ENCODE peak calls at places on chromosomes 3 and 15, in four cellular contexts. One of them, this sample, is unnamed.

GRCh38 chr15:82139823-82140268 is 94.0 kb upstream of the MEX3B start:
- DNase-seq in heart left ventricle: no peak
- DNase-seq in stimulated activated CD4-positive, alpha-beta T cell treated with anti-CD3 and anti-CD28 coated beads, Interleukin-2, amount 100 ng/mL, for 48 hours: no peak
- DNase-seq in stimulated activated CD8-positive, alpha-beta memory T cell treated with anti-CD3 and anti-CD28 coated beads, Interleukin-15, amount 100 ng/mL, for 48 hours: no peak
- DNase-seq in this sample: no peak

GRCh38 chr15:40498418-40498817 is 27.6 kb downstream of the CHST14 start:
- DNase-seq in stimulated activated CD4-positive, alpha-beta T cell treated with anti-CD3 and anti-CD28 coated beads, Interleukin-2, amount 100 ng/mL, for 48 hours: no peak
- DNase-seq in heart left ventricle: no peak
- DNase-seq in stimulated activated CD8-positive, alpha-beta memory T cell treated with anti-CD3 and anti-CD28 coated beads, Interleukin-15, amount 100 ng/mL, for 48 hours: no peak
- DNase-seq in this sample: no peak

GRCh38 chr15:39869251-39869650 is 50.8 kb downstream of the GPR176 start:
- DNase-seq in stimulated activated CD8-positive, alpha-beta memory T cell treated with anti-CD3 and anti-CD28 coated beads, Interleukin-15, amount 100 ng/mL, for 48 hours: no peak
- DNase-seq in stimulated activated CD4-positive, alpha-beta T cell treated with anti-CD3 and anti-CD28 coated beads, Interleukin-2, amount 100 ng/mL, for 48 hours: no peak
- DNase-seq in heart left ventricle: no peak
- DNase-seq in this sample: no peak

GRCh38 chr15:45573961-45574629 is 13.1 kb upstream of the BLOC1S6 start:
- DNase-seq in stimulated activated CD4-positive, alpha-beta T cell treated with anti-CD3 and anti-CD28 coated beads, Interleukin-2, amount 100 ng/mL, for 48 hours: no peak
- DNase-seq in heart left ventricle: no peak
- DNase-seq in stimulated activated CD8-positive, alpha-beta memory T cell treated with anti-CD3 and anti-CD28 coated beads, Interleukin-15, amount 100 ng/mL, for 48 hours: peak
- DNase-seq in this sample: no peak

GRCh38 chr3:58236527-58237237 is 910 bp upstream of the ABHD6 start:
- DNase-seq in stimulated activated CD8-positive, alpha-beta memory T cell treated with anti-CD3 and anti-CD28 coated beads, Interleukin-15, amount 100 ng/mL, for 48 hours: no peak
- DNase-seq in heart left ventricle: no peak
- DNase-seq in stimulated activated CD4-positive, alpha-beta T cell treated with anti-CD3 and anti-CD28 coated beads, Interleukin-2, amount 100 ng/mL, for 48 hours: no peak
- DNase-seq in this sample: no peak

GRCh38 chr3:8637348-8637747 is 7.2 kb downstream of the SSUH2 start:
- DNase-seq in heart left ventricle: no peak
- DNase-seq in stimulated activated CD8-positive, alpha-beta memory T cell treated with anti-CD3 and anti-CD28 coated beads, Interleukin-15, amount 100 ng/mL, for 48 hours: no peak
- DNase-seq in stimulated activated CD4-positive, alpha-beta T cell treated with anti-CD3 and anti-CD28 coated beads, Interleukin-2, amount 100 ng/mL, for 48 hours: no peak
- DNase-seq in this sample: no peak

GRCh38 chr3:54853573-54854404 is 74.1 kb downstream of the LRTM1 start:
- DNase-seq in stimulated activated CD8-positive, alpha-beta memory T cell treated with anti-CD3 and anti-CD28 coated beads, Interleukin-15, amount 100 ng/mL, for 48 hours: peak
- DNase-seq in stimulated activated CD4-positive, alpha-beta T cell treated with anti-CD3 and anti-CD28 coated beads, Interleukin-2, amount 100 ng/mL, for 48 hours: peak
- DNase-seq in heart left ventricle: peak
- DNase-seq in this sample: no peak

GRCh38 chr3:138256022-138256421 is 68.9 kb downstream of the ARMC8 start:
- DNase-seq in stimulated activated CD4-positive, alpha-beta T cell treated with anti-CD3 and anti-CD28 coated beads, Interleukin-2, amount 100 ng/mL, for 48 hours: no peak
- DNase-seq in stimulated activated CD8-positive, alpha-beta memory T cell treated with anti-CD3 and anti-CD28 coated beads, Interleukin-15, amount 100 ng/mL, for 48 hours: no peak
- DNase-seq in heart left ventricle: no peak
- DNase-seq in this sample: no peak

GRCh38 chr3:136792931-136793330 is 26.0 kb upstream of the SLC35G2 start:
- DNase-seq in heart left ventricle: no peak
- DNase-seq in stimulated activated CD4-positive, alpha-beta T cell treated with anti-CD3 and anti-CD28 coated beads, Interleukin-2, amount 100 ng/mL, for 48 hours: no peak
- DNase-seq in stimulated activated CD8-positive, alpha-beta memory T cell treated with anti-CD3 and anti-CD28 coated beads, Interleukin-15, amount 100 ng/mL, for 48 hours: no peak
- DNase-seq in this sample: no peak

GRCh38 chr15:39427705-39428104 is 153.2 kb upstream of the THBS1 start:
- DNase-seq in stimulated activated CD4-positive, alpha-beta T cell treated with anti-CD3 and anti-CD28 coated beads, Interleukin-2, amount 100 ng/mL, for 48 hours: no peak
- DNase-seq in stimulated activated CD8-positive, alpha-beta memory T cell treated with anti-CD3 and anti-CD28 coated beads, Interleukin-15, amount 100 ng/mL, for 48 hours: no peak
- DNase-seq in heart left ventricle: peak
- DNase-seq in this sample: no peak

GRCh38 chr3:196901768-196902167 is 34.0 kb downstream of the SENP5 start:
- DNase-seq in stimulated activated CD8-positive, alpha-beta memory T cell treated with anti-CD3 and anti-CD28 coated beads, Interleukin-15, amount 100 ng/mL, for 48 hours: no peak
- DNase-seq in heart left ventricle: no peak
- DNase-seq in stimulated activated CD4-positive, alpha-beta T cell treated with anti-CD3 and anti-CD28 coated beads, Interleukin-2, amount 100 ng/mL, for 48 hours: no peak
- DNase-seq in this sample: no peak

GRCh38 chr3:36511761-36512496 is 131.6 kb downstream of the STAC start:
- DNase-seq in stimulated activated CD8-positive, alpha-beta memory T cell treated with anti-CD3 and anti-CD28 coated beads, Interleukin-15, amount 100 ng/mL, for 48 hours: no peak
- DNase-seq in stimulated activated CD4-positive, alpha-beta T cell treated with anti-CD3 and anti-CD28 coated beads, Interleukin-2, amount 100 ng/mL, for 48 hours: no peak
- DNase-seq in heart left ventricle: no peak
- DNase-seq in this sample: no peak

GRCh38 chr15:60299452-60300047 is 98.2 kb downstream of the ANXA2 start:
- DNase-seq in stimulated activated CD4-positive, alpha-beta T cell treated with anti-CD3 and anti-CD28 coated beads, Interleukin-2, amount 100 ng/mL, for 48 hours: no peak
- DNase-seq in stimulated activated CD8-positive, alpha-beta memory T cell treated with anti-CD3 and anti-CD28 coated beads, Interleukin-15, amount 100 ng/mL, for 48 hours: no peak
- DNase-seq in heart left ventricle: peak
- DNase-seq in this sample: no peak

GRCh38 chr15:99909914-99910313 is 176.7 kb upstream of the LYSMD4 start:
- DNase-seq in stimulated activated CD4-positive, alpha-beta T cell treated with anti-CD3 and anti-CD28 coated beads, Interleukin-2, amount 100 ng/mL, for 48 hours: no peak
- DNase-seq in heart left ventricle: no peak
- DNase-seq in stimulated activated CD8-positive, alpha-beta memory T cell treated with anti-CD3 and anti-CD28 coated beads, Interleukin-15, amount 100 ng/mL, for 48 hours: no peak
- DNase-seq in this sample: no peak

GRCh38 chr3:188085596-188086560 is 68.1 kb upstream of the LPP start:
- DNase-seq in stimulated activated CD8-positive, alpha-beta memory T cell treated with anti-CD3 and anti-CD28 coated beads, Interleukin-15, amount 100 ng/mL, for 48 hours: no peak
- DNase-seq in stimulated activated CD4-positive, alpha-beta T cell treated with anti-CD3 and anti-CD28 coated beads, Interleukin-2, amount 100 ng/mL, for 48 hours: no peak
- DNase-seq in heart left ventricle: no peak
- DNase-seq in this sample: no peak

GRCh38 chr15:51180534-51180933 is 85.8 kb upstream of the TNFAIP8L3 start:
- DNase-seq in stimulated activated CD4-positive, alpha-beta T cell treated with anti-CD3 and anti-CD28 coated beads, Interleukin-2, amount 100 ng/mL, for 48 hours: no peak
- DNase-seq in stimulated activated CD8-positive, alpha-beta memory T cell treated with anti-CD3 and anti-CD28 coated beads, Interleukin-15, amount 100 ng/mL, for 48 hours: no peak
- DNase-seq in heart left ventricle: no peak
- DNase-seq in this sample: no peak

GRCh38 chr3:2714856-2715255 is 395.3 kb downstream of the IL5RA start:
- DNase-seq in stimulated activated CD4-positive, alpha-beta T cell treated with anti-CD3 and anti-CD28 coated beads, Interleukin-2, amount 100 ng/mL, for 48 hours: no peak
- DNase-seq in heart left ventricle: no peak
- DNase-seq in stimulated activated CD8-positive, alpha-beta memory T cell treated with anti-CD3 and anti-CD28 coated beads, Interleukin-15, amount 100 ng/mL, for 48 hours: no peak
- DNase-seq in this sample: no peak

GRCh38 chr15:75076277-75076676 is 52.9 kb downstream of the PPCDC start:
- DNase-seq in stimulated activated CD8-positive, alpha-beta memory T cell treated with anti-CD3 and anti-CD28 coated beads, Interleukin-15, amount 100 ng/mL, for 48 hours: no peak
- DNase-seq in stimulated activated CD4-positive, alpha-beta T cell treated with anti-CD3 and anti-CD28 coated beads, Interleukin-2, amount 100 ng/mL, for 48 hours: no peak
- DNase-seq in heart left ventricle: no peak
- DNase-seq in this sample: no peak

GRCh38 chr3:2096196-2096595 is 2.5 kb upstream of the CNTN4 start:
- DNase-seq in stimulated activated CD8-positive, alpha-beta memory T cell treated with anti-CD3 and anti-CD28 coated beads, Interleukin-15, amount 100 ng/mL, for 48 hours: no peak
- DNase-seq in stimulated activated CD4-positive, alpha-beta T cell treated with anti-CD3 and anti-CD28 coated beads, Interleukin-2, amount 100 ng/mL, for 48 hours: no peak
- DNase-seq in heart left ventricle: no peak
- DNase-seq in this sample: no peak

GRCh38 chr3:56928379-56929068 is 126.8 kb upstream of the ARHGEF3 start:
- DNase-seq in stimulated activated CD4-positive, alpha-beta T cell treated with anti-CD3 and anti-CD28 coated beads, Interleukin-2, amount 100 ng/mL, for 48 hours: no peak
- DNase-seq in stimulated activated CD8-positive, alpha-beta memory T cell treated with anti-CD3 and anti-CD28 coated beads, Interleukin-15, amount 100 ng/mL, for 48 hours: no peak
- DNase-seq in heart left ventricle: peak
- DNase-seq in this sample: no peak

GRCh38 chr3:71389911-71390573 is 193.5 kb downstream of the FOXP1 start:
- DNase-seq in heart left ventricle: peak
- DNase-seq in stimulated activated CD4-positive, alpha-beta T cell treated with anti-CD3 and anti-CD28 coated beads, Interleukin-2, amount 100 ng/mL, for 48 hours: no peak
- DNase-seq in stimulated activated CD8-positive, alpha-beta memory T cell treated with anti-CD3 and anti-CD28 coated beads, Interleukin-15, amount 100 ng/mL, for 48 hours: no peak
- DNase-seq in this sample: no peak

GRCh38 chr3:72492240-72492639 is 356.0 kb downstream of the SHQ1 start:
- DNase-seq in stimulated activated CD4-positive, alpha-beta T cell treated with anti-CD3 and anti-CD28 coated beads, Interleukin-2, amount 100 ng/mL, for 48 hours: no peak
- DNase-seq in heart left ventricle: peak
- DNase-seq in stimulated activated CD8-positive, alpha-beta memory T cell treated with anti-CD3 and anti-CD28 coated beads, Interleukin-15, amount 100 ng/mL, for 48 hours: no peak
- DNase-seq in this sample: no peak

GRCh38 chr3:172317984-172318383 is 130.3 kb downstream of the GHSR start:
- DNase-seq in stimulated activated CD4-positive, alpha-beta T cell treated with anti-CD3 and anti-CD28 coated beads, Interleukin-2, amount 100 ng/mL, for 48 hours: no peak
- DNase-seq in stimulated activated CD8-positive, alpha-beta memory T cell treated with anti-CD3 and anti-CD28 coated beads, Interleukin-15, amount 100 ng/mL, for 48 hours: no peak
- DNase-seq in heart left ventricle: peak
- DNase-seq in this sample: no peak

GRCh38 chr3:149534671-149535394 is 60.3 kb downstream of the TM4SF4 start:
- DNase-seq in stimulated activated CD4-positive, alpha-beta T cell treated with anti-CD3 and anti-CD28 coated beads, Interleukin-2, amount 100 ng/mL, for 48 hours: no peak
- DNase-seq in heart left ventricle: no peak
- DNase-seq in stimulated activated CD8-positive, alpha-beta memory T cell treated with anti-CD3 and anti-CD28 coated beads, Interleukin-15, amount 100 ng/mL, for 48 hours: no peak
- DNase-seq in this sample: no peak

GRCh38 chr15:61138151-61138550 is 91.0 kb downstream of the RORA start:
- DNase-seq in heart left ventricle: no peak
- DNase-seq in stimulated activated CD8-positive, alpha-beta memory T cell treated with anti-CD3 and anti-CD28 coated beads, Interleukin-15, amount 100 ng/mL, for 48 hours: no peak
- DNase-seq in stimulated activated CD4-positive, alpha-beta T cell treated with anti-CD3 and anti-CD28 coated beads, Interleukin-2, amount 100 ng/mL, for 48 hours: no peak
- DNase-seq in this sample: no peak

GRCh38 chr15:40914486-40914885 is 14.7 kb upstream of the DLL4 start:
- DNase-seq in heart left ventricle: no peak
- DNase-seq in stimulated activated CD4-positive, alpha-beta T cell treated with anti-CD3 and anti-CD28 coated beads, Interleukin-2, amount 100 ng/mL, for 48 hours: no peak
- DNase-seq in stimulated activated CD8-positive, alpha-beta memory T cell treated with anti-CD3 and anti-CD28 coated beads, Interleukin-15, amount 100 ng/mL, for 48 hours: no peak
- DNase-seq in this sample: no peak

GRCh38 chr15:40379853-40380252 is 2.7 kb upstream of the KNSTRN start:
- DNase-seq in stimulated activated CD4-positive, alpha-beta T cell treated with anti-CD3 and anti-CD28 coated beads, Interleukin-2, amount 100 ng/mL, for 48 hours: no peak
- DNase-seq in heart left ventricle: peak
- DNase-seq in stimulated activated CD8-positive, alpha-beta memory T cell treated with anti-CD3 and anti-CD28 coated beads, Interleukin-15, amount 100 ng/mL, for 48 hours: no peak
- DNase-seq in this sample: no peak

GRCh38 chr3:86867990-86868389 is 123.0 kb downstream of the VGLL3 start:
- DNase-seq in stimulated activated CD8-positive, alpha-beta memory T cell treated with anti-CD3 and anti-CD28 coated beads, Interleukin-15, amount 100 ng/mL, for 48 hours: no peak
- DNase-seq in heart left ventricle: no peak
- DNase-seq in stimulated activated CD4-positive, alpha-beta T cell treated with anti-CD3 and anti-CD28 coated beads, Interleukin-2, amount 100 ng/mL, for 48 hours: no peak
- DNase-seq in this sample: no peak

GRCh38 chr3:194382196-194382891 is 12.8 kb upstream of the LRRC15 start:
- DNase-seq in stimulated activated CD4-positive, alpha-beta T cell treated with anti-CD3 and anti-CD28 coated beads, Interleukin-2, amount 100 ng/mL, for 48 hours: no peak
- DNase-seq in heart left ventricle: no peak
- DNase-seq in stimulated activated CD8-positive, alpha-beta memory T cell treated with anti-CD3 and anti-CD28 coated beads, Interleukin-15, amount 100 ng/mL, for 48 hours: no peak
- DNase-seq in this sample: no peak

This sample was measured in T-helper 22 cell.